ENCODE peak calls at places on chromosomes 7 and 10, in five cellular contexts. K is LoVo, G is AG04450, Y is Karpas-422, T is T-cell. L is an unnamed sample.
A peak's percentile ranks its signal among the peaks of the same experiment; 100 is the strongest.

GRCh38 chr7:102457352-102457924 is 7.2 kb downstream of the ALKBH4 start:
- DNase-seq in K (no peak), G (no peak), Y (no peak), T (no peak), L (no peak)

GRCh38 chr10:5968037-5968680 is 9.2 kb downstream of the IL15RA start:
- DNase-seq in T (no peak), G (no peak), K (no peak), Y (no peak), L (no peak)

GRCh38 chr7:134905375-134905774 is 80.9 kb upstream of the AGBL3 start:
- DNase-seq in T (no peak), G (peak; percentile 87), K (no peak), Y (no peak), L (no peak)

GRCh38 chr10:103481974-103482531 is 3.0 kb upstream of the CALHM3 start:
- DNase-seq in G (peak; percentile 42), K (peak; percentile 30), Y (peak; percentile 92), T (no peak), L (no peak)

GRCh38 chr10:76621886-76622620 is 1015.6 kb downstream of the KCNMA1 start:
- DNase-seq in Y (no peak), G (no peak), K (no peak), T (no peak), L (no peak)

GRCh38 chr10:132693676-132694075 is 92.3 kb downstream of the NKX6-2 start:
- DNase-seq in Y (no peak), T (no peak), G (no peak), K (no peak), L (no peak)

GRCh38 chr10:132158122-132158741 is 28.5 kb upstream of the DPYSL4 start:
- DNase-seq in G (no peak), T (peak; percentile 26), Y (peak; percentile 63), K (no peak), L (no peak)

GRCh38 chr7:55107946-55108345 is 89.1 kb downstream of the EGFR start:
- DNase-seq in T (no peak), Y (no peak), K (no peak), G (no peak), L (no peak)

GRCh38 chr7:3267928-3268690 is 32.9 kb upstream of the SDK1 start:
- DNase-seq in T (no peak), Y (no peak), G (peak; percentile 97), K (no peak), L (no peak)

GRCh38 chr10:95756061-95756751 is at the start of gene ENTPD1:
- DNase-seq in Y (no peak), K (no peak), T (no peak), G (peak; percentile 0), L (no peak)

GRCh38 chr7:18508441-18509427 is 13.2 kb downstream of the HDAC9 start:
- DNase-seq in T (no peak), K (peak; percentile 86), G (peak; percentile 79), Y (no peak), L (no peak)

GRCh38 chr7:148982596-148983219 is 45.6 kb downstream of the PDIA4 start:
- DNase-seq in G (no peak), T (no peak), K (no peak), Y (no peak), L (no peak)

GRCh38 chr10:110643670-110644597 is at the start of gene RBM20:
- DNase-seq in K (no peak), G (no peak), Y (no peak), T (no peak), L (peak; percentile 31)

GRCh38 chr10:71211053-71211452 is 1.3 kb upstream of the UNC5B start:
- DNase-seq in K (no peak), Y (no peak), T (no peak), G (no peak), L (no peak)

GRCh38 chr7:52161483-52161882 is 844.9 kb upstream of the COBL start:
- DNase-seq in Y (no peak), G (no peak), T (no peak), K (no peak), L (no peak)

GRCh38 chr7:106812027-106812643 is 52.9 kb upstream of the PIK3CG start:
- DNase-seq in G (no peak), Y (no peak), T (no peak), K (no peak), L (no peak)

L was measured in activated B cell treated with CpG ODN at 0.5 μM for 24 hours.